ENCODE peak calls at places on chromosomes 11 and 22, in ten cellular contexts. P is mucosa of descending colon, E is left ventricle myocardium inferior, N is AG10803, X is pancreas, U is HFFc6, F is kidney epithelial cell, S is lower leg skin, K is thoracic aorta, G is endodermal cell. B is an unnamed sample.

GRCh38 chr11:507727-508515 is 879 bp upstream of the RNH1 start:
- DNase-seq in G (no peak), E (no peak), P (no peak), U (no peak), K (no peak), S (no peak), X (peak), F (no peak), N (no peak), B (no peak)

GRCh38 chr11:7219457-7219856 is 32.2 kb upstream of the SYT9 start:
- DNase-seq in U (no peak), E (no peak), S (no peak), G (no peak), X (no peak), K (no peak), F (no peak), N (no peak), P (no peak), B (no peak)

GRCh38 chr11:100682247-100682969 is 4.7 kb upstream of the ARHGAP42 start:
- DNase-seq in E (no peak), F (no peak), G (no peak), S (no peak), U (peak), X (no peak), N (peak), P (no peak), K (no peak), B (no peak)

GRCh38 chr22:42412744-42413220 is 19.4 kb downstream of the NFAM1 start:
- DNase-seq in S (no peak), G (peak), X (no peak), N (no peak), P (no peak), F (no peak), U (no peak), E (no peak), K (no peak), B (no peak)

GRCh38 chr11:131666617-131667016 is 296.2 kb downstream of the NTM start:
- DNase-seq in E (no peak), P (no peak), N (peak), K (no peak), X (no peak), U (peak), G (peak), S (no peak), F (no peak), B (no peak)

GRCh38 chr11:12377824-12378593 is 638 bp downstream of the PARVA start:
- DNase-seq in N (peak), F (no peak), P (peak), K (peak), S (peak), U (peak), G (peak), E (peak), X (peak), B (no peak)

GRCh38 chr11:123622576-123622975 is 31.8 kb downstream of the SCN3B start:
- DNase-seq in F (no peak), E (no peak), P (no peak), K (no peak), G (no peak), S (no peak), X (no peak), U (no peak), N (no peak), B (no peak)

GRCh38 chr11:118610220-118610772 is 2.9 kb downstream of the PHLDB1 start:
- DNase-seq in E (no peak), N (no peak), P (no peak), S (peak), F (no peak), U (no peak), G (peak), K (no peak), X (no peak), B (no peak)

GRCh38 chr11:11843233-11843632 is 1.5 kb downstream of the USP47 start:
- DNase-seq in K (no peak), U (peak), E (no peak), P (peak), N (peak), F (peak), G (no peak), X (no peak), S (no peak), B (no peak)

GRCh38 chr22:41479671-41480396 is 10.9 kb downstream of the ACO2 start:
- DNase-seq in U (peak), G (peak), N (peak), S (no peak), F (no peak), K (no peak), E (no peak), X (no peak), P (no peak), B (no peak)

GRCh38 chr11:11370263-11371060 is 17.4 kb upstream of the CSNK2A3 start:
- DNase-seq in G (no peak), F (no peak), P (no peak), U (no peak), S (no peak), X (no peak), N (no peak), K (no peak), E (no peak), B (no peak)

GRCh38 chr11:6437993-6438392 is 2.8 kb downstream of the HPX start:
- DNase-seq in X (no peak), K (no peak), F (no peak), N (no peak), G (no peak), P (no peak), S (no peak), E (no peak), U (no peak), B (no peak)

GRCh38 chr22:45905924-45906865 is 70.8 kb downstream of the WNT7B start:
- DNase-seq in X (no peak), F (no peak), K (peak), G (no peak), P (no peak), N (peak), S (no peak), E (peak), U (peak), B (no peak)

GRCh38 chr11:72629266-72629665 is 45.0 kb downstream of the PDE2A start:
- DNase-seq in K (no peak), U (no peak), G (no peak), F (no peak), N (peak), P (peak), S (no peak), E (peak), X (no peak), B (no peak)

GRCh38 chr22:46033256-46034200 is 56.6 kb upstream of the WNT7B start:
- DNase-seq in P (no peak), X (peak), K (no peak), N (peak), G (peak), S (no peak), F (no peak), U (no peak), E (no peak), B (no peak)

GRCh38 chr22:46007003-46007847 is 30.3 kb upstream of the WNT7B start:
- DNase-seq in N (peak), S (peak), U (peak), E (peak), K (no peak), F (peak), P (no peak), X (peak), G (no peak), B (no peak)

GRCh38 chr11:123303924-123304323 is 108.9 kb upstream of the CLMP start:
- DNase-seq in S (no peak), X (no peak), N (no peak), F (no peak), P (no peak), K (no peak), U (no peak), E (no peak), G (peak), B (no peak)

GRCh38 chr11:2314136-2314524 is 12.3 kb downstream of the TSPAN32 start:
- DNase-seq in E (no peak), S (peak), N (no peak), K (no peak), P (no peak), X (no peak), U (no peak), G (no peak), F (no peak), B (no peak)

GRCh38 chr11:62461740-62462522 is 43.1 kb downstream of the SCGB1A1 start:
- DNase-seq in P (no peak), F (no peak), S (peak), E (no peak), X (no peak), N (peak), K (no peak), U (peak), G (no peak), B (no peak)

GRCh38 chr22:50715250-50715649 is 22.8 kb upstream of the ACR start:
- DNase-seq in K (no peak), U (no peak), F (no peak), P (no peak), G (no peak), E (no peak), N (no peak), X (no peak), S (no peak), B (no peak)

GRCh38 chr11:6320411-6321207 is at the start of gene CAVIN3:
- DNase-seq in K (peak), S (peak), E (peak), P (peak), X (peak), N (peak), G (peak), F (no peak), U (peak), B (no peak)

GRCh38 chr11:5791165-5791564 is at the start of gene OR52N1:
- DNase-seq in P (no peak), S (no peak), G (no peak), E (no peak), K (no peak), N (no peak), X (no peak), U (no peak), F (no peak), B (no peak)

GRCh38 chr11:130243816-130244215 is 70.9 kb downstream of the ZBTB44 start:
- DNase-seq in P (peak), U (no peak), E (no peak), N (no peak), S (no peak), K (no peak), G (no peak), X (no peak), F (no peak), B (no peak)

GRCh38 chr22:26436903-26437515 is 7.9 kb downstream of the ASPHD2 start:
- DNase-seq in N (no peak), F (no peak), E (no peak), U (no peak), X (peak), P (peak), G (no peak), K (no peak), S (no peak), B (no peak)

GRCh38 chr22:26439559-26439958 is 10.5 kb downstream of the ASPHD2 start:
- DNase-seq in F (no peak), X (no peak), K (no peak), N (no peak), P (no peak), S (no peak), G (no peak), E (no peak), U (no peak), B (no peak)

GRCh38 chr22:26433805-26434204 is 4.7 kb downstream of the ASPHD2 start:
- DNase-seq in S (no peak), K (no peak), E (no peak), U (no peak), N (no peak), G (no peak), X (no peak), P (no peak), F (no peak), B (no peak)

GRCh38 chr22:26435327-26436093 is 6.5 kb downstream of the ASPHD2 start:
- DNase-seq in K (no peak), S (no peak), U (no peak), G (no peak), F (no peak), X (no peak), E (no peak), N (no peak), P (peak), B (no peak)

GRCh38 chr22:26438006-26438405 is 8.9 kb downstream of the ASPHD2 start:
- DNase-seq in X (no peak), G (no peak), N (no peak), E (no peak), K (no peak), P (no peak), F (no peak), U (no peak), S (no peak), B (no peak)
- TF ChIP-seq CTCF in X (no peak), G (peak), N (no peak), E (no peak), K (no peak), P (no peak), F (no peak), U (no peak), S (no peak), B (no peak)

DNA sequence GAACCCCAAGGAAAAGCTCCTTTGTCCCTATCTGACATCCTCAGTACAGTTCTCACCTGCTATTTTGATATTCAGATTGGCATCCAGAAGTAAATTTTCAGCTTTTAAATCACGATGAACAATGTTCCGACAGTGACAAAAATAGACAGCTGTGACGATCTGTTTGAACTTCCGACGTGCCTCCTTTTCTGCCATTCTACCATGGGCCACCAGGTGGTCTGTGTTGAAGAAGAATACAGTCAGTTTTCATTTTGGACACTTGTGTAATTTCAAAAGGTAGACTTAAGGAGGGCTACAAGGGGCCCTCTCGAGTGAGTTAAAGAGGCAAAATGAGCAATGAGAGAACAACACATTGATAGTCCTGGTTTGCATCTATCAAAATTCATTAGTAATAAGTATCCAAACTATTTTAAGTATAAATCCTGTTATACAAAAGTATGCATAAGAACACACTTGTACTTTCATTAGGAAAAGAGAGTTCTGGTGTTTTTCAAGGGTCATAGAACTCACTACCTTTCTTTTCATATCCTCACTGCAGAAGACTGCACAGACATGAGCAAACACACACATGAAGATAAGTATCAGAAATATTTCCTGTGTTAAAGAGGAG is 89.8 kb upstream of the APOA1 start:
- DNase-seq in P (no peak), S (no peak), G (no peak), U (no peak), X (no peak), F (no peak), N (no peak), E (no peak), K (no peak), B (peak)
- TF ChIP-seq CTCF in P (no peak), S (no peak), G (peak), U (peak), X (no peak), F (peak), N (peak), E (peak), K (peak), B (peak)

GRCh38 chr11:76787911-76788596 is 4.9 kb downstream of the TSKU start:
- DNase-seq in K (no peak), X (no peak), U (no peak), N (peak), E (no peak), F (no peak), S (peak), P (no peak), G (peak), B (no peak)
- TF ChIP-seq CTCF in K (no peak), X (no peak), U (no peak), N (no peak), E (no peak), F (no peak), S (no peak), P (no peak), G (no peak), B (no peak)

DNA sequence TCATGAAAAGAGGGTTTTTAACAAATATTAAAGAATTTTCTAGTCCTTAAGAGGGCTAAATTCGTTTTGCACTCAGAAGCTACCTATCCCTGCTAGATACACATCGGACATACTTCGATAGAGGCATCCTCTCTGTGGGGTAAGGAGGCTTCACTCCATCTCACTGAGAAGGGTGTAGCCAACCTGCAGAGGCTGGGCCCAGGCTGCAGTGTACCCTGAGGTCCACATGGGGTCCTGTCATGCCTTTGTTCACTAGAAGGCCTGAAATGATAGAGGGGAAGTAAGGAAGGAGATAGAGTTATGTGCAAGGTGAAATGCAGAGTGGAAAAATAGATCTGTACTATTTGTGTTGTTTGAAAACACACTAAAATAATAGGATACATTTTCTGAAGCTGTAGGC is 45.6 kb downstream of the IGSF9B start:
- DNase-seq in K (no peak), U (no peak), P (no peak), E (no peak), X (no peak), F (no peak), S (no peak), N (no peak), G (peak), B (no peak)
- TF ChIP-seq CTCF in K (no peak), U (peak), P (no peak), E (no peak), X (no peak), F (peak), S (no peak), N (peak), G (peak), B (no peak)

GRCh38 chr11:36540998-36541397 is 26.8 kb upstream of the RAG1 start:
- DNase-seq in X (peak), F (no peak), S (no peak), N (peak), P (peak), K (no peak), U (peak), G (peak), E (peak), B (no peak)
- TF ChIP-seq CTCF in X (no peak), F (peak), S (no peak), N (peak), P (no peak), K (no peak), U (peak), G (peak), E (peak), B (no peak)